ENCODE peak calls at places on chromosome 16, in nine cellular contexts. W is stimulated activated CD4-positive, alpha-beta T cell treated with anti-CD3 and anti-CD28 coated beads, Interleukin-15, amount 100 ng/mL, for 1 hour; K is AG04450; A is HCT116; Q is T-helper 9 cell; E is NCI-H526 treated with DMSO at 0.1 percent for 48 hours; H is upper lobe of right lung; S is psoas muscle; V is Calu3. X is an unnamed sample.

GRCh38 chr16:66432429-66432828 is 5.3 kb downstream of the BEAN1 start:
- DNase-seq in W (no peak), K (no peak), A (no peak), Q (no peak), E (no peak), H (no peak), S (no peak), V (no peak), X (no peak)

GRCh38 chr16:72400257-72401078 is 228.5 kb upstream of the PMFBP1 start:
- DNase-seq in W (no peak), K (peak; percentile 48), A (peak; percentile 28), Q (no peak), E (peak; percentile 22), H (no peak), S (no peak), V (peak; percentile 55), X (peak; percentile 15)

GRCh38 chr16:28873543-28874201 is 4.6 kb upstream of the ATP2A1 start:
- DNase-seq in W (peak; percentile 27), K (no peak), A (no peak), Q (peak; percentile 55), E (no peak), H (peak; percentile 70), S (peak; percentile 65), V (peak; percentile 59), X (no peak)

GRCh38 chr16:71746442-71747046 is 22.0 kb upstream of the PHLPP2 start:
- DNase-seq in W (no peak), K (no peak), A (peak; percentile 26), Q (no peak), E (no peak), H (no peak), S (no peak), V (peak; percentile 15), X (no peak)

GRCh38 chr16:67429799-67430503 is 970 bp upstream of the HSD11B2 start:
- DNase-seq in W (no peak), K (no peak), A (no peak), Q (no peak), E (no peak), H (no peak), S (no peak), V (no peak), X (no peak)

GRCh38 chr16:82263456-82264159 is 93.6 kb upstream of the MPHOSPH6 start:
- DNase-seq in W (peak; percentile 7), K (peak; percentile 2), A (peak; percentile 53), Q (peak; percentile 28), E (peak; percentile 25), H (no peak), S (no peak), V (peak; percentile 66), X (no peak)

GRCh38 chr16:23330161-23330560 is 28.1 kb downstream of the SCNN1B start:
- DNase-seq in W (no peak), K (no peak), A (no peak), Q (no peak), E (no peak), H (no peak), S (no peak), V (no peak), X (no peak)

GRCh38 chr16:1113889-1114526 is 18.0 kb upstream of the C1QTNF8 start:
- DNase-seq in W (no peak), K (no peak), A (no peak), Q (no peak), E (no peak), H (no peak), S (no peak), V (no peak), X (no peak)

GRCh38 chr16:3986235-3986544 is 105.7 kb upstream of the CREBBP start:
- DNase-seq in W (no peak), K (no peak), A (no peak), Q (no peak), E (no peak), H (no peak), S (no peak), V (no peak), X (no peak)

GRCh38 chr16:77277141-77277540 is 77.9 kb downstream of the SYCE1L start:
- DNase-seq in W (no peak), K (no peak), A (no peak), Q (no peak), E (no peak), H (no peak), S (no peak), V (no peak), X (no peak)

GRCh38 chr16:56861092-56861610 is 3.9 kb upstream of the SLC12A3 start:
- DNase-seq in W (no peak), K (no peak), A (no peak), Q (no peak), E (peak; percentile 6), H (no peak), S (no peak), V (no peak), X (no peak)

GRCh38 chr16:11996433-11997174 is 20.1 kb downstream of the SNX29 start:
- DNase-seq in W (no peak), K (no peak), A (no peak), Q (no peak), E (no peak), H (no peak), S (no peak), V (no peak), X (no peak)

GRCh38 chr16:87441886-87442580 is 49.9 kb downstream of the MAP1LC3B start:
- DNase-seq in W (no peak), K (no peak), A (no peak), Q (no peak), E (no peak), H (no peak), S (peak; percentile 15), V (no peak), X (no peak)

GRCh38 chr16:31003744-31004143 is 6.7 kb downstream of the STX1B start:
- DNase-seq in W (no peak), K (no peak), A (no peak), Q (no peak), E (no peak), H (no peak), S (no peak), V (no peak), X (no peak)

GRCh38 chr16:52439171-52439701 is 107.7 kb downstream of the TOX3 start:
- DNase-seq in W (no peak), K (no peak), A (no peak), Q (no peak), E (no peak), H (no peak), S (no peak), V (no peak), X (no peak)

GRCh38 chr16:10076037-10076436 is 106.2 kb downstream of the GRIN2A start:
- DNase-seq in W (no peak), K (no peak), A (no peak), Q (no peak), E (no peak), H (no peak), S (no peak), V (no peak), X (no peak)

GRCh38 chr16:4968879-4969278 is 10.7 kb downstream of the SEC14L5 start:
- DNase-seq in W (no peak), K (no peak), A (no peak), Q (no peak), E (peak; percentile 9), H (no peak), S (no peak), V (no peak), X (no peak)

GRCh38 chr16:78108451-78108850 is 9.0 kb downstream of the WWOX start:
- DNase-seq in W (no peak), K (no peak), A (no peak), Q (no peak), E (no peak), H (no peak), S (no peak), V (no peak), X (no peak)

GRCh38 chr16:2340564-2341455 is at the start of gene ABCA3:
- DNase-seq in W (peak; percentile 90), K (peak; percentile 61), A (peak; percentile 87), Q (peak; percentile 89), E (peak; percentile 62), H (peak; percentile 97), S (peak; percentile 96), V (peak; percentile 99), X (peak; percentile 97)

GRCh38 chr16:21157632-21158031 is 842 bp upstream of the LDAF1 start:
- DNase-seq in W (no peak), K (no peak), A (no peak), Q (no peak), E (no peak), H (no peak), S (no peak), V (no peak), X (no peak)

GRCh38 chr16:1556254-1556653 is 22.8 kb downstream of the TMEM204 start:
- DNase-seq in W (no peak), K (no peak), A (no peak), Q (no peak), E (no peak), H (no peak), S (peak; percentile 76), V (no peak), X (no peak)

GRCh38 chr16:49022351-49022963 is 259.2 kb downstream of the CBLN1 start:
- DNase-seq in W (no peak), K (no peak), A (no peak), Q (no peak), E (no peak), H (no peak), S (no peak), V (no peak), X (no peak)

GRCh38 chr16:22207715-22208360 is 1.8 kb downstream of the EEF2K start:
- DNase-seq in W (no peak), K (no peak), A (no peak), Q (no peak), E (no peak), H (no peak), S (no peak), V (no peak), X (no peak)

GRCh38 chr16:9016824-9017223 is 53.1 kb upstream of the USP7 start:
- DNase-seq in W (no peak), K (no peak), A (no peak), Q (no peak), E (no peak), H (no peak), S (no peak), V (no peak), X (no peak)

X was measured in GM06990.